ENCODE peak calls at places on chromosomes 3 and 15, in four cellular contexts. V is NCI-H187, U is hepatocyte, F is epithelial cell of esophagus. T is an unnamed sample.

GRCh38 chr15:90000175-90000923 is 775 bp upstream of the ZNF710 start:
- DNase-seq in U (peak), F (peak), V (no peak), T (no peak)

GRCh38 chr3:139281096-139281495 is 62.7 kb upstream of the MRPS22 start:
- DNase-seq in F (peak), U (no peak), V (no peak), T (no peak)

GRCh38 chr3:11307830-11308432 is 35.7 kb downstream of the ATG7 start:
- DNase-seq in V (no peak), U (no peak), F (no peak), T (no peak)

GRCh38 chr15:75672111-75672602 is 24.4 kb downstream of the SNX33 start:
- DNase-seq in V (no peak), U (no peak), F (no peak), T (no peak)

GRCh38 chr3:28308196-28308595 is 40.3 kb upstream of the ZCWPW2 start:
- DNase-seq in F (no peak), U (no peak), V (no peak), T (peak)

GRCh38 chr3:51271172-51271571 is 113.9 kb upstream of the MANF start:
- DNase-seq in V (no peak), U (no peak), F (no peak), T (peak)

GRCh38 chr3:149310796-149311534 is 22.5 kb downstream of the TM4SF18 start:
- DNase-seq in V (no peak), U (no peak), F (no peak), T (no peak)

GRCh38 chr3:32176989-32177701 is 61.3 kb upstream of the CMTM8 start:
- DNase-seq in U (peak), F (peak), V (no peak), T (peak)

GRCh38 chr3:117407317-117407716 is 697.7 kb downstream of the TUSC7 start:
- DNase-seq in U (peak), V (no peak), F (peak), T (no peak)

GRCh38 chr3:143329567-143330164 is 210.1 kb downstream of the CHST2 start:
- DNase-seq in V (no peak), F (no peak), U (peak), T (peak)

GRCh38 chr3:9098716-9099675 is 135.7 kb upstream of the RAD18 start:
- DNase-seq in F (peak), U (peak), V (no peak), T (no peak)

GRCh38 chr3:27695636-27696035 is 26.5 kb downstream of the EOMES start:
- DNase-seq in F (no peak), V (no peak), U (no peak), T (no peak)

GRCh38 chr3:136186330-136186729 is 9.8 kb downstream of the MSL2 start:
- DNase-seq in F (peak), V (no peak), U (peak), T (no peak)

T was measured in trophoblast cell.